ENCODE peak calls at places on chromosomes 6 and 20, in four cellular contexts. A is pancreas, U is PC-3, H is body of pancreas. L is an unnamed sample.

GRCh38 chr6:154197176-154197850 is 158.3 kb downstream of the OPRM1 start:
- DNase-seq in H (no peak), U (peak), A (no peak), L (no peak)

GRCh38 chr6:47780510-47781356 is 1.1 kb upstream of the OPN5 start:
- DNase-seq in U (peak), H (peak), A (peak), L (no peak)

GRCh38 chr20:64044484-64045247 is 4.8 kb downstream of the SOX18 start:
- DNase-seq in H (no peak), A (no peak), U (peak), L (no peak)

GRCh38 chr20:2705931-2706645 is 13.5 kb downstream of the EBF4 start:
- DNase-seq in H (no peak), A (no peak), U (no peak), L (no peak)

GRCh38 chr6:47258724-47259347 is 50.9 kb downstream of the TNFRSF21 start:
- DNase-seq in H (no peak), A (no peak), U (no peak), L (no peak)

GRCh38 chr6:125728739-125729138 is 20.7 kb upstream of the HEY2 start:
- DNase-seq in U (no peak), H (no peak), A (no peak), L (no peak)

GRCh38 chr6:34350937-34351217 is 41.6 kb downstream of the NUDT3 start:
- DNase-seq in U (no peak), A (no peak), H (no peak), L (no peak)

GRCh38 chr6:137536104-137536773 is 42.0 kb upstream of the OLIG3 start:
- DNase-seq in U (no peak), A (no peak), H (no peak), L (peak)

GRCh38 chr6:148445620-148446019 is 103.0 kb downstream of the SASH1 start:
- DNase-seq in U (peak), H (no peak), A (no peak), L (no peak)
- H3K27ac ChIP-seq in U (peak), H (no peak), A (no peak), L (no peak)

DNA sequence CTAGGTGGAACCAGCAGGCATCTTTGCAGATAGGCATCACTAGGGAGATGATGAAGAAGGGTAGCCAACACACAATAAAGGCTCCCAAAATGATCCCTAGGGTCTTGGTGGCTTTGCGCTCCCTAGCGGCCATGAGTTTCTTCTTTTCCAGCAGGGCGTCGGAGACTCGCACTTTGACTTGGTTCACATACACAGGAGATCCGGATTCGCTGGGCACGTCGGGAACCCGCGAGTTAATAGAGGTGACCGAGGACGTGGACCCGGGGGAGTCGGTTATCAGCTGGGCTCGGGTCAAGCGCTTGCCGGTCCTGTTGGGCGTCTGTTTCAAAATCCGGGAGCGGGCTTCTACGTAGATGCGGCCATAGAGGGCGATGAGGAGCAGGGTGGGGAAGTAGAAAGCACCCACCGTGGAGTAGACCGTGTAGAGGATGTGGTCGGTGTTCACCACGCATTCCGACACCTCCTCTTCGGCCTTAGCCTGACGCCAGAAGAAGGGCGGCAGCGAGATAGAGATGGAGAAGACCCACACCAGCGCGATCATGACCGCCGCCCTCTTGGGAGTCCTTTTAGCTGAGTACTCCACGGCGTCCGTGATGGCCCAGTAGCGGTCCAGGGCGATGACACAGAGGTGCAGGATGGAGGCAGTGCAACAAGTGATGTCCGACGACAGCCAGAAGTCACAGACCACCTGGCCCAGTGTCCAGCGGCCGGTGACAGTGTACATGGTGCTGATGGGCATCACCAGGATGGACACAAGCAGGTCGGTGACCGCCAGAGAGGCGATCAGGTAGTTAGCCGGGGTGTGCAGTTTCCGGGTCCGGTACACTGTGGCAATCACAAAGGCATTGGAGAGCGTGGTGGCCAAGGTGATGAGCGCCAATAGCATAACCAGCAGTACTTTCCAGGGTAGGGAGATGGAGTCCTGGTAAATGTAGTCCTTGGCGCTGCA is 658 bp downstream of the HTR1B start:
- DNase-seq in U (no peak), A (no peak), H (no peak), L (no peak)
- H3K27ac ChIP-seq in U (no peak), A (no peak), H (no peak), L (no peak)

GRCh38 chr20:49132995-49133451 is 55.1 kb downstream of the STAU1 start:
- DNase-seq in H (peak), U (peak), A (no peak), L (peak)
- H3K27ac ChIP-seq in H (peak), U (no peak), A (no peak), L (no peak)

DNA sequence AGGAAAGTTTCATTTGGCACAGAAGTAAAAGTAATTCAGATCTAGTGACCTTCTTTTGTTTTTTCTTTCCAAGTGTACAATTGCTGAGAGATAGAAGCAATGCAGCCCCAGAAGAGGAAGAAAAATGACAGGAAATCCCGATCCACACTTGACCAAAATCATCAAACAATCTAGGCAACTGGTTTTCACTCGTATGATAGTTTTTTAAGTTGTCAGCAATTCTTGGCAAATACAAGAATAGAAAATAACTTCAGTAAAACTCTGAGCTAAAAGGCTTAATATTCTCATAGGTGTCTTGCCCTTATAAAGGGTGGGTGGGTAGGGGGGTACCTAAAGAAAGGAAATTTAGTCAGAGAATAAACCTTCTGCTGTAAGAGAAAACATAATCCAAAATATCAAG is 36.0 kb downstream of the SESN1 start:
- DNase-seq in U (no peak), H (no peak), A (no peak), L (no peak)
- H3K27ac ChIP-seq in U (no peak), H (peak), A (peak), L (no peak)

GRCh38 chr20:41242352-41242751 is 75.2 kb downstream of the ZHX3 start:
- DNase-seq in U (no peak), A (no peak), H (no peak), L (no peak)
- H3K27ac ChIP-seq in U (no peak), A (no peak), H (no peak), L (no peak)

GRCh38 chr20:44203161-44203560 is 7.4 kb downstream of the OSER1 start:
- DNase-seq in A (no peak), H (no peak), U (no peak), L (no peak)

GRCh38 chr20:44204156-44204831 is 6.3 kb downstream of the OSER1 start:
- DNase-seq in H (peak), A (no peak), U (peak), L (no peak)

GRCh38 chr20:44206132-44206531 is 4.4 kb downstream of the OSER1 start:
- DNase-seq in H (no peak), U (no peak), A (no peak), L (no peak)

GRCh38 chr20:44207066-44207723 is 3.4 kb downstream of the OSER1 start:
- DNase-seq in H (no peak), A (no peak), U (no peak), L (no peak)

GRCh38 chr20:44204832-44205215 is 5.7 kb downstream of the OSER1 start:
- DNase-seq in A (no peak), U (no peak), H (no peak), L (no peak)
- H3K27ac ChIP-seq in A (peak), U (peak), H (no peak), L (no peak)

DNA sequence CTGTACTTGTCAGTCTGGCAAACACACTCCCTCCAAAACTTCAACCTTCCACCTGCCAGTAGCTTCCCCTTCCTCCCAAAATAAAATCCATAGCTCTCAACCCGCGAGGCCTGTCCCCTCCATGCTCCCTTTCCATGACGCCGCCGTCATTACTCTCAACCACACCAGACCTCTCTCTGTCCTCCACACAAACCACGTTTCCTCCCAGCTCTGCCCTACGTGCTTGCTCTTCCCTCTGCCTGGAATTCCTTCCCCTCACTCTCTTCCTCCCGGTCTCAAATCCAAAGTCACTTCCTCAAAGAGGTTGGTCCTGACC is 125.3 kb downstream of the NFATC2 start:
- DNase-seq in H (no peak), A (no peak), U (no peak), L (no peak)
- H3K27ac ChIP-seq in H (no peak), A (no peak), U (no peak), L (peak)

DNA sequence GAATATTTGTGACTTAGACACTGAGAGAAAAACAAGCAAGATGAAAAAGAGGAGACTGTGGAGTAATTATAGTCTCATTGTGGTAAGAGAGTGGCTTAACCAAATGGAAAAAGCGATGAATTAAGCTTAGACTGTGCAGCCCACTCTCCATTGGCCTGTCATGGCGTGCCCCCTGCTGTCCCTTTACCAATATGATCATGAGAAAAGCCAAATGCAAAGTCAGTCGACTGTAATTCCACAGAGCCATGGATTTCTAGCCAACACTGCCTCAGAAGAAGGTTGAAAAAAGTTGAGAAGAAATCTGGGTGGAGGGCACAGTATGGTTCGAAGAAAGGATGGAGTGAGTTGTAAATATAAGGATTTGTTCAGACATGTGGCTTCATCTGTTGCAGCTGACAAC is 251.3 kb downstream of the DOK5 start:
- DNase-seq in A (peak), U (no peak), H (peak), L (no peak)
- H3K27ac ChIP-seq in A (no peak), U (no peak), H (no peak), L (no peak)

GRCh38 chr6:156427345-156427744 is 349.8 kb upstream of the ARID1B start:
- DNase-seq in A (peak), H (peak), U (peak), L (no peak)

GRCh38 chr6:156434795-156435190 is 342.4 kb upstream of the ARID1B start:
- DNase-seq in U (no peak), H (no peak), A (no peak), L (no peak)

GRCh38 chr6:156434049-156434794 is 343.0 kb upstream of the ARID1B start:
- DNase-seq in A (no peak), U (no peak), H (no peak), L (no peak)

GRCh38 chr6:156425374-156425773 is 351.8 kb upstream of the ARID1B start:
- DNase-seq in A (no peak), U (no peak), H (no peak), L (no peak)

GRCh38 chr6:156430361-156430760 is 346.8 kb upstream of the ARID1B start:
- DNase-seq in A (no peak), H (no peak), U (no peak), L (no peak)
- H3K27ac ChIP-seq in A (no peak), H (no peak), U (no peak), L (no peak)

L was measured in CD8-positive, alpha-beta memory T cell.